ENCODE peak calls at places on chromosomes 5 and 9, in five cellular contexts. One of them, this sample, is unnamed. For H3K27me3 and H3K36me3, the result is how much of the 10 kb centered on the place peaks cover.

GRCh38 chr9:110099236-110099741 is 108.7 kb downstream of the C9orf152 start:
- DNase-seq in BE2C: peak
- DNase-seq in IMR-90: peak
- DNase-seq in fibroblast of lung: peak
- DNase-seq in H7: no peak
- DNase-seq in this sample: peak

GRCh38 chr9:82584349-82584846 is 478.5 kb downstream of the RASEF start:
- DNase-seq in BE2C: no peak
- DNase-seq in IMR-90: peak
- DNase-seq in fibroblast of lung: peak
- DNase-seq in H7: no peak
- DNase-seq in this sample: no peak

GRCh38 chr5:136155769-136156168 is 23.1 kb downstream of the SMAD5 start:
- DNase-seq in BE2C: no peak
- DNase-seq in IMR-90: peak
- DNase-seq in fibroblast of lung: peak
- DNase-seq in H7: no peak
- DNase-seq in this sample: no peak

GRCh38 chr9:78745331-78745730 is 448.4 kb downstream of the PSAT1 start:
- DNase-seq in BE2C: no peak
- DNase-seq in IMR-90: peak
- DNase-seq in fibroblast of lung: peak
- DNase-seq in H7: no peak
- DNase-seq in this sample: no peak

GRCh38 chr9:107177857-107178256 is 105.2 kb upstream of the RAD23B start:
- DNase-seq in BE2C: no peak
- DNase-seq in IMR-90: no peak
- DNase-seq in fibroblast of lung: no peak
- DNase-seq in H7: no peak
- DNase-seq in this sample: no peak

GRCh38 chr5:178547753-178548415 is 42.3 kb downstream of the COL23A1 start:
- DNase-seq in BE2C: no peak
- DNase-seq in IMR-90: no peak
- DNase-seq in fibroblast of lung: no peak
- DNase-seq in H7: peak
- DNase-seq in this sample: peak

GRCh38 chr5:157714480-157714879 is 16.7 kb upstream of the THG1L start:
- DNase-seq in BE2C: no peak
- DNase-seq in IMR-90: no peak
- DNase-seq in fibroblast of lung: peak
- DNase-seq in H7: no peak
- DNase-seq in this sample: no peak

GRCh38 chr9:114538241-114538640 is 33.0 kb upstream of the WHRN start:
- DNase-seq in BE2C: no peak
- DNase-seq in IMR-90: no peak
- DNase-seq in fibroblast of lung: no peak
- DNase-seq in H7: peak
- DNase-seq in this sample: no peak

GRCh38 chr5:54718647-54719046 is 201.1 kb downstream of the SNX18 start:
- DNase-seq in BE2C: no peak
- DNase-seq in IMR-90: no peak
- DNase-seq in fibroblast of lung: peak
- DNase-seq in H7: no peak
- DNase-seq in this sample: peak

GRCh38 chr5:158737536-158738027 is 362.1 kb downstream of the EBF1 start:
- DNase-seq in BE2C: no peak
- DNase-seq in IMR-90: no peak
- DNase-seq in fibroblast of lung: no peak
- DNase-seq in H7: peak
- DNase-seq in this sample: no peak

GRCh38 chr9:6566409-6567139 is 79.0 kb downstream of the GLDC start:
- DNase-seq in BE2C: peak
- DNase-seq in IMR-90: peak
- DNase-seq in fibroblast of lung: peak
- DNase-seq in H7: no peak
- DNase-seq in this sample: peak

GRCh38 chr9:93114169-93114983 is 18.4 kb downstream of the CARD19 start:
- DNase-seq in BE2C: peak
- DNase-seq in IMR-90: no peak
- DNase-seq in fibroblast of lung: no peak
- DNase-seq in H7: peak
- DNase-seq in this sample: no peak

GRCh38 chr9:98600631-98601030 is 108.1 kb downstream of the GABBR2 start:
- DNase-seq in BE2C: no peak
- DNase-seq in IMR-90: no peak
- DNase-seq in fibroblast of lung: no peak
- DNase-seq in H7: no peak
- DNase-seq in this sample: no peak

DNA sequence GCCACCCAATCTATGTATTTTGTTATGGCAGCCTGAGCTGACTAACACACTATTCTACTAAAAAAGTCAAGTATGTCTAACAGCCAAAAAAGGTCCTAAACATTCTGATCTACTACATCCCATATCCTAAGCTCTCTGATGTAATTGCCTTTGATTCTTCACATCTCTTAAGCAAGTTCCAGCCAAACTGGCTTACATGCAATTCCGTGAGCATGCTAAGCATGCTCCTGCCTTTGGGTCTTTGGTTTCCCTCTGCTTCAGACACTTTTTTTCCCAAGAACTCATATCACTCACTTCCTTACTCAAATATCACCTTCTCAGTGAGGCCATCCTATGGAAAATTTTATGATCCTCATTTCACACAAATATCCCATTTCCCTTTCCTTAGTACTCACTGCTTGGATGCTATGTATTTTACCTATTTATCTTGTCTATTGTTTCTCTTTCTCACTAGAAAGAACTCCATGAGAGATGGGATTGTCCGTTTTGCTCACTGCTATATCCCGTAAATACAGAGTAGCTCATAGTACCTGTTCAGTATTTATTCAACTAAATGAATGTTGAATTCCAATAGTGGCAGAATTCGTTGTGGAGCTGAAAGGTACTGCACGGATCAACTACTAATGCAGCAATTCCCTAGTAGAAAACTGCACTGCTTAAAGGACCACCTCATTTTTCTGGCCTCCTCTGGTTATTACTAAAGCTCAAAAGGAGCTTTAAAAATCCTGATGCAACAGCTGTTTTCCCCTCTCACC is 2.3 kb upstream of the SLC12A2 start:
- DNase-seq in BE2C: no peak
- DNase-seq in IMR-90: no peak
- DNase-seq in fibroblast of lung: peak
- DNase-seq in H7: no peak
- DNase-seq in this sample: no peak
- H3K4me3 ChIP-seq in BE2C: no peak
- H3K4me3 ChIP-seq in IMR-90: peak
- H3K4me3 ChIP-seq in fibroblast of lung: peak
- H3K4me3 ChIP-seq in H7: no peak
- H3K4me3 ChIP-seq in this sample: peak

GRCh38 chr9:23842531-23843129 is 16.6 kb upstream of the ELAVL2 start:
- DNase-seq in BE2C: no peak
- DNase-seq in IMR-90: no peak
- DNase-seq in fibroblast of lung: no peak
- DNase-seq in H7: no peak
- DNase-seq in this sample: no peak
- H3K27me3 ChIP-seq in BE2C: under half
- H3K27me3 ChIP-seq in IMR-90: under half
- H3K27me3 ChIP-seq in fibroblast of lung: under half
- H3K27me3 ChIP-seq in H7: under half
- H3K27me3 ChIP-seq in this sample: under half

GRCh38 chr5:624118-624950 is 12.2 kb downstream of the CEP72 start:
- DNase-seq in BE2C: peak
- DNase-seq in IMR-90: no peak
- DNase-seq in fibroblast of lung: no peak
- DNase-seq in H7: no peak
- DNase-seq in this sample: no peak

GRCh38 chr5:627840-628239 is 15.7 kb downstream of the CEP72 start:
- DNase-seq in BE2C: peak
- DNase-seq in IMR-90: no peak
- DNase-seq in fibroblast of lung: no peak
- DNase-seq in H7: no peak
- DNase-seq in this sample: no peak

GRCh38 chr5:625516-625915 is 13.4 kb downstream of the CEP72 start:
- DNase-seq in BE2C: peak
- DNase-seq in IMR-90: no peak
- DNase-seq in fibroblast of lung: no peak
- DNase-seq in H7: no peak
- DNase-seq in this sample: no peak

GRCh38 chr5:624951-625230 is 12.8 kb downstream of the CEP72 start:
- DNase-seq in BE2C: no peak
- DNase-seq in IMR-90: no peak
- DNase-seq in fibroblast of lung: no peak
- DNase-seq in H7: no peak
- DNase-seq in this sample: no peak

GRCh38 chr5:626850-627249 is 14.7 kb downstream of the CEP72 start:
- DNase-seq in BE2C: no peak
- DNase-seq in IMR-90: peak
- DNase-seq in fibroblast of lung: no peak
- DNase-seq in H7: no peak
- DNase-seq in this sample: no peak
- H3K36me3 ChIP-seq in BE2C: under half
- H3K36me3 ChIP-seq in IMR-90: under half
- H3K36me3 ChIP-seq in fibroblast of lung: under half
- H3K36me3 ChIP-seq in H7: under half
- H3K36me3 ChIP-seq in this sample: under half

DNA sequence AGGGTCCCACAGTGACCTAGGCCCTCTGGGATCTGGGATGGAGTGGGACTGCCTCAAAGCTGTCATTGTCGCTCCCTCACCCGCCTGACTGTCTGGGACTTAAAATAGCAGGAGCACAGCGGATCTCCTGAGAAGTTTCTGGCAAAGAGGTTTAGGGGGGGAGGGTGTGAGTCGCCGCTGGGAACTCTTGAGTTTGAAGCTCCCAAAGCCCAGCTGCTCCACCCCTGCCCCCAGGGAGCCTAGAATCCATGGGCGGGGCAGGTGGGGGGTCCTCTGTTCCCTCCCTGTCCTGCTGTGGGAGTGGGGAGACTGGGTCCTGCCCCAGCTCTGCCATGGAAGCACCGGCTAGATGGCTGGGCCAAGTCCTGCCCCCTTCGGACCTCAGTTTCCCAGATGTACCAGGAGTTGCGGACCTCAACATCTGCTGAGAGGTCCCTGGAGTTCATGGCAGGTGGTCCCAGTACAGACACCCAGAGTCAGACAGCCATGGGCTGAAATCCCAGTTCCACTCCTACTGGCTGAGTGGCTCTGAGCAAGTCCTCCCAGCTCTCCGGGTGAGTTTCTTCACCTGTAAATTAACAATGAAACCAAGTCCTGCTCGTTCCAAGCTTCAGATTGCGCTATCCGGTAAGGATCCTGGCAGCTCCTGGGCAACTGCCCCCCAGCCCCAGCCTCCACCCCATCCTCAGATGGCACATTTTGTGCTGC is 985 bp upstream of the WDR38 start:
- DNase-seq in BE2C: no peak
- DNase-seq in IMR-90: no peak
- DNase-seq in fibroblast of lung: no peak
- DNase-seq in H7: no peak
- DNase-seq in this sample: no peak
- H3K4me3 ChIP-seq in BE2C: peak
- H3K4me3 ChIP-seq in IMR-90: no peak
- H3K4me3 ChIP-seq in fibroblast of lung: peak
- H3K4me3 ChIP-seq in H7: no peak
- H3K4me3 ChIP-seq in this sample: no peak

GRCh38 chr9:104903609-104904008 is 24.3 kb downstream of the ABCA1 start:
- DNase-seq in BE2C: peak
- DNase-seq in IMR-90: peak
- DNase-seq in fibroblast of lung: peak
- DNase-seq in H7: no peak
- DNase-seq in this sample: no peak
- H3K27me3 ChIP-seq in BE2C: under half
- H3K27me3 ChIP-seq in IMR-90: under half
- H3K27me3 ChIP-seq in fibroblast of lung: under half
- H3K27me3 ChIP-seq in H7: under half
- H3K27me3 ChIP-seq in this sample: under half

This sample was measured in MG63.